ENCODE peak calls at places on chromosomes 16 and 17, in seven cellular contexts. B is right cardiac atrium; L is stimulated activated CD8-positive, alpha-beta memory T cell treated with anti-CD3 and anti-CD28 coated beads, Interleukin-7, amount 100 ng/mL, for 24 hours; T is C1 segment of cervical spinal cord; S is activated naive CD4-positive, alpha-beta T cell treated with anti-CD3 and anti-CD28 coated beads, Interleukin-2, amount 50 U/mL, for 72 hours; A is T47D; G is A549. O is an unnamed sample.

GRCh38 chr16:64159986-64160385 is 961.9 kb downstream of the CDH11 start:
- DNase-seq in B (no peak), L (no peak), T (no peak), S (no peak), A (no peak), G (no peak), O (peak; percentile 13)

GRCh38 chr17:20202141-20202574 is 193.0 kb downstream of the SPECC1 start:
- DNase-seq in B (no peak), L (no peak), T (no peak), S (no peak), A (no peak), G (peak; percentile 45), O (no peak)

GRCh38 chr17:378068-378467 is 25.5 kb upstream of the RPH3AL start:
- DNase-seq in B (peak; percentile 27), L (no peak), T (no peak), S (no peak), A (no peak), G (no peak), O (no peak)

GRCh38 chr17:59165933-59166342 is 10.4 kb downstream of the PRR11 start:
- DNase-seq in B (no peak), L (no peak), T (no peak), S (no peak), A (peak; percentile 79), G (peak; percentile 62), O (peak; percentile 89)

GRCh38 chr17:81684442-81684911 is 666 bp downstream of the HGS start:
- DNase-seq in B (no peak), L (no peak), T (no peak), S (no peak), A (no peak), G (no peak), O (no peak)

GRCh38 chr16:82460761-82461160 is 166.0 kb upstream of the CDH13 start:
- DNase-seq in B (no peak), L (no peak), T (no peak), S (no peak), A (no peak), G (no peak), O (no peak)

GRCh38 chr16:84720180-84720579 is 20.4 kb downstream of the USP10 start:
- DNase-seq in B (no peak), L (no peak), T (no peak), S (no peak), A (no peak), G (no peak), O (no peak)

GRCh38 chr17:79065105-79065670 is 9.4 kb upstream of the ENGASE start:
- DNase-seq in B (no peak), L (peak; percentile 30), T (no peak), S (no peak), A (peak; percentile 75), G (peak; percentile 73), O (no peak)

GRCh38 chr16:23298290-23298689 is 3.8 kb upstream of the SCNN1B start:
- DNase-seq in B (no peak), L (no peak), T (no peak), S (no peak), A (no peak), G (no peak), O (no peak)

GRCh38 chr16:27847030-27847550 is 216.4 kb downstream of the GSG1L start:
- DNase-seq in B (no peak), L (no peak), T (no peak), S (peak; percentile 14), A (no peak), G (no peak), O (peak; percentile 51)

GRCh38 chr17:59341922-59342321 is 10.5 kb downstream of the YPEL2 start:
- DNase-seq in B (no peak), L (no peak), T (no peak), S (no peak), A (no peak), G (no peak), O (no peak)

GRCh38 chr17:56681561-56682266 is 88.2 kb downstream of the NOG start:
- DNase-seq in B (no peak), L (no peak), T (no peak), S (no peak), A (no peak), G (no peak), O (peak; percentile 90)

GRCh38 chr17:40415390-40415789 is 2.3 kb downstream of the TOP2A start:
- DNase-seq in B (no peak), L (no peak), T (no peak), S (no peak), A (peak; percentile 77), G (peak; percentile 57), O (peak; percentile 48)

GRCh38 chr17:57305918-57306317 is 49.6 kb downstream of the MSI2 start:
- DNase-seq in B (no peak), L (no peak), T (no peak), S (no peak), A (peak; percentile 27), G (no peak), O (no peak)